ENCODE peak calls at places on chromosomes 1 and 21, in five cellular contexts. L is MM.1S, M is GM23248, U is OCI-LY7, A is PC-3. W is an unnamed sample.

GRCh38 chr1:116372186-116372585 is 858 bp upstream of the ATP1A1 start:
- DNase-seq in L (no peak), M (no peak), U (peak; percentile 9), A (peak; percentile 47), W (no peak)

GRCh38 chr1:165871311-165872067 is 44.1 kb downstream of the UCK2 start:
- DNase-seq in L (peak; percentile 95), M (peak; percentile 30), U (peak; percentile 84), A (peak; percentile 33), W (peak; percentile 16)

GRCh38 chr1:34070201-34070836 is 94.7 kb downstream of the CSMD2 start:
- DNase-seq in L (no peak), M (no peak), U (no peak), A (no peak), W (no peak)

GRCh38 chr1:46530791-46531409 is 20.5 kb downstream of the KNCN start:
- DNase-seq in L (no peak), M (peak; percentile 24), U (no peak), A (peak; percentile 72), W (peak; percentile 42)

GRCh38 chr1:88579598-88579997 is 104.5 kb upstream of the PKN2 start:
- DNase-seq in L (no peak), M (no peak), U (no peak), A (no peak), W (no peak)

GRCh38 chr1:154481058-154481457 is 21.0 kb upstream of the TDRD10 start:
- DNase-seq in L (peak; percentile 38), M (no peak), U (no peak), A (no peak), W (peak; percentile 68)

GRCh38 chr1:101291562-101292035 is 54.8 kb downstream of the S1PR1 start:
- DNase-seq in L (no peak), M (peak; percentile 76), U (no peak), A (peak; percentile 40), W (no peak)

GRCh38 chr1:46134660-46135331 is 2.4 kb upstream of the PIK3R3 start:
- DNase-seq in L (peak; percentile 38), M (peak; percentile 88), U (no peak), A (peak; percentile 90), W (no peak)

GRCh38 chr1:209823143-209824041 is 4.4 kb upstream of the UTP25 start:
- DNase-seq in L (peak; percentile 64), M (peak; percentile 87), U (peak; percentile 61), A (peak; percentile 78), W (peak; percentile 52)

GRCh38 chr21:25094695-25095094 is 512.6 kb downstream of the MRPL39 start:
- DNase-seq in L (no peak), M (no peak), U (no peak), A (no peak), W (no peak)

GRCh38 chr1:210257698-210258395 is 25.3 kb downstream of the SERTAD4 start:
- DNase-seq in L (no peak), M (no peak), U (no peak), A (no peak), W (no peak)

GRCh38 chr21:43367296-43367695 is 59.6 kb downstream of the SIK1 start:
- DNase-seq in L (no peak), M (no peak), U (no peak), A (no peak), W (no peak)

GRCh38 chr1:151990856-151991198 is 2.8 kb downstream of the S100A10 start:
- DNase-seq in L (no peak), M (peak; percentile 76), U (no peak), A (peak; percentile 92), W (no peak)

GRCh38 chr1:7421471-7422075 is 349.5 kb upstream of the VAMP3 start:
- DNase-seq in L (no peak), M (no peak), U (no peak), A (no peak), W (no peak)

GRCh38 chr1:243746736-243747135 is 103.3 kb downstream of the AKT3 start:
- DNase-seq in L (no peak), M (no peak), U (no peak), A (no peak), W (peak; percentile 44)

GRCh38 chr1:8652607-8653046 is 164.8 kb downstream of the RERE start:
- DNase-seq in L (no peak), M (no peak), U (no peak), A (no peak), W (no peak)

GRCh38 chr1:183894290-183894565 is 89.3 kb downstream of the RGL1 start:
- DNase-seq in L (no peak), M (no peak), U (no peak), A (no peak), W (no peak)
- H3K4me1 ChIP-seq in L (peaks cover 58% of the 10 kb centered on the region), M (no peaks in the 10 kb centered on the region), U (no peaks in the 10 kb centered on the region), A (peaks cover 46% of the 10 kb centered on the region), W (no peaks in the 10 kb centered on the region)

GRCh38 chr1:200206340-200206739 is 178.8 kb downstream of the NR5A2 start:
- DNase-seq in L (no peak), M (peak; percentile 90), U (no peak), A (peak; percentile 97), W (no peak)
- TF ChIP-seq EZH2phosphoT487 in L (no peak), M (no peak), U (no peak), A (no peak), W (no peak)

GRCh38 chr1:61368366-61368765 is 286.0 kb downstream of the NFIA start:
- DNase-seq in L (no peak), M (no peak), U (no peak), A (peak; percentile 28), W (no peak)

GRCh38 chr1:61370908-61371279 is 288.5 kb downstream of the NFIA start:
- DNase-seq in L (no peak), M (no peak), U (no peak), A (no peak), W (no peak)

GRCh38 chr1:61370177-61370907 is 288.0 kb downstream of the NFIA start:
- DNase-seq in L (no peak), M (no peak), U (no peak), A (no peak), W (no peak)

DNA sequence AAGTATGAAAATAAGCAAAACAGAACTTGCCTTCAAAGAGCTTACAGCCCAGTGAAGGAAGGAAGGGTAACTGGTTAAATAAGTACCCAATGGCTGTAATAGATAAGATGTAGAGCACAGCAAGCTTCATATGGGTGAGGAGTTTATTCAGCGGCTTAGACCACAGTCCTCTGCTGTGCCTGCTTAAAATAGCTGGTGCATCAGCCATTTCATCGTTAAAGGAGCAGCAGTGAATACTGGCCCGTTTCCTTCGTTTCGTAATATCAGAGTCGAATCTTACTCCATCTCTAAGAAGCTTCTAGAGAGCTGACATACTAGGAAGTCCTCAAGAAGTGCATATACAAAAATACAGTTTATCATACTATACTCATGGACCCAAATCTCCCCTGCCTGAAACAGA is 286.5 kb downstream of the NFIA start:
- DNase-seq in L (no peak), M (no peak), U (no peak), A (no peak), W (no peak)
- H3K4me2 ChIP-seq in L (no peak overlapping the region), M (no peak overlapping the region), U (no peak overlapping the region), A (no peak overlapping the region), W (no peak overlapping the region)

GRCh38 chr1:234476172-234476571 is 2.8 kb downstream of the TARBP1 start:
- DNase-seq in L (no peak), M (no peak), U (peak; percentile 54), A (no peak), W (no peak)
- H3K4me1 ChIP-seq in L (peaks cover 5% of the 10 kb centered on the region), M (no peaks in the 10 kb centered on the region), U (peaks cover 62% of the 10 kb centered on the region), A (peaks cover 11% of the 10 kb centered on the region), W (peaks cover 26% of the 10 kb centered on the region)

DNA sequence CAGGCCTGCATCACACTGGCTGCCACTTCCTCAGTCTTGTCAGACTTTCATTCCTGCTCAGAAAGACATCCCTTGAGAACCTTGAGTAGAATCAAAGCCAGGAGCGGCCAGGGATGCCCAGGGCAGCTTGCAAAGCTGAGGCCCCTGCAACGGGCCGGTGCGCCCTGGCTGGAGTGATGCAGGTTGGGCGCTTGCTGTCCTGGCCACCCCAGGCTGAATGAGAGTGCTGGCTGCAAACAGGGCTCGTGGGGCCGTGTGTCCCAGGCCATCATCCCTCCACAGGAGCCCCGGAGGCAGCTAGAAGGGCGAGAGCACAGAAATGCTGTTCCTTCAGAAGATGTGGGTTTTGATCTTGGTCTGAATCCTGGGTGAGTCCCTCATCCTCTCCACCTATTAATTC is 67.2 kb upstream of the FAM20B start:
- DNase-seq in L (no peak), M (no peak), U (no peak), A (no peak), W (no peak)
- TF ChIP-seq EZH2phosphoT487 in L (no peak), M (no peak), U (no peak), A (no peak), W (no peak)

GRCh38 chr1:26413031-26413430 is 2.4 kb downstream of the LIN28A start:
- DNase-seq in L (no peak), M (no peak), U (no peak), A (no peak), W (peak; percentile 50)

GRCh38 chr1:26409191-26409751 is 1.3 kb upstream of the LIN28A start:
- DNase-seq in L (no peak), M (no peak), U (peak; percentile 29), A (no peak), W (peak; percentile 98)

GRCh38 chr1:26410706-26411623 is at the start of gene LIN28A:
- DNase-seq in L (no peak), M (no peak), U (no peak), A (no peak), W (peak; percentile 63)

GRCh38 chr1:26411624-26412074 is 1.0 kb downstream of the LIN28A start:
- DNase-seq in L (no peak), M (no peak), U (no peak), A (no peak), W (peak; percentile 63)

DNA sequence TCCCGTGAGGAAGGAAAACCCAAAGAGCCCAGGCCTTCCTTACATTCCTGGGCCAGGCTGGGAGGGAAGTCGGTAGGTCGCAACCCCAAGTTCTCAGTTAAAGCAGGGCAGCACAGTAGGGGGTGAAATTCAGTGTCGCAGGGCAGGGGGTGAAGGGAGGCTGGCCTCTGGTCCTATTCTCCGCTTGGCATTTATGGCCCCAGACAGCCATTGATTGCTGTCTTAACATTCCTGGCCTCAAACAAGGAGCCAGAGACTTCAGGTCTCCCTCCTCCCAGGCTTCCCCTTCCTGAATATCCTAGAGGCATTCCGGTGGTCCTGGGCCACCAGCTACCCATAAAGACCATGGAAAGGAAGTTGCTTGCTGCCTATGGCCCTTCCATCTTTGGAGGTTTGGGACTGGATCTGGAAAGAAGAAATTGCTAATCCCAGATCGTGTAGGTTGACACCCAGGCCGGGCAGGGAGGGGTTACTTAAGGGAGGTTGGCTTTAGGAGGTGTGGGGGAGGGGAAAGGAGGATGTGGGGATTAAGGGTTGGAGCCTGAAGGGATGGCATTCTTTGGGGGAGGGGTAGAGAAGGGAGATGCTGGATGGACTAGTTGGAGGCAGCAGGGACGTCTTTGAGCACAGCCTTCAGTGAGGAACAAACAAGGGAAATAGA is 1.7 kb downstream of the LIN28A start:
- DNase-seq in L (no peak), M (no peak), U (no peak), A (no peak), W (peak; percentile 94)
- H3K4me2 ChIP-seq in L (no peak overlapping the region), M (no peak overlapping the region), U (no peak overlapping the region), A (no peak overlapping the region), W (peak overlapping the region; percentile 100)